ENCODE peak calls at places on chromosomes 1 and 21, in six cellular contexts. One of them, this sample, is unnamed.

GRCh38 chr1:242162179-242162578 is 163.3 kb upstream of the MAP1LC3C start:
- DNase-seq in GM12878: no peak
- DNase-seq in Peyer's patch: no peak
- DNase-seq in uterus: no peak
- DNase-seq in adrenal gland: no peak
- DNase-seq in heart left ventricle: no peak
- DNase-seq in this sample: no peak

GRCh38 chr1:247331526-247332214 is at the start of gene ZNF496:
- DNase-seq in heart left ventricle: peak; percentile 87
- DNase-seq in adrenal gland: peak; percentile 78
- DNase-seq in GM12878: no peak
- DNase-seq in Peyer's patch: peak; percentile 65
- DNase-seq in uterus: peak; percentile 89
- DNase-seq in this sample: peak; percentile 71

GRCh38 chr1:180188103-180188506 is 33.4 kb downstream of the QSOX1 start:
- DNase-seq in adrenal gland: peak; percentile 71
- DNase-seq in GM12878: no peak
- DNase-seq in Peyer's patch: no peak
- DNase-seq in uterus: peak; percentile 34
- DNase-seq in heart left ventricle: peak; percentile 34
- DNase-seq in this sample: no peak

GRCh38 chr1:29786791-29787732 is 550.7 kb downstream of the PTPRU start:
- DNase-seq in uterus: no peak
- DNase-seq in adrenal gland: no peak
- DNase-seq in GM12878: no peak
- DNase-seq in heart left ventricle: no peak
- DNase-seq in Peyer's patch: no peak
- DNase-seq in this sample: peak; percentile 4

GRCh38 chr1:97870574-97870973 is 50.3 kb downstream of the DPYD start:
- DNase-seq in heart left ventricle: no peak
- DNase-seq in adrenal gland: no peak
- DNase-seq in Peyer's patch: no peak
- DNase-seq in GM12878: no peak
- DNase-seq in uterus: no peak
- DNase-seq in this sample: no peak

GRCh38 chr1:47534417-47534816 is 96.6 kb downstream of the FOXD2 start:
- DNase-seq in heart left ventricle: no peak
- DNase-seq in Peyer's patch: no peak
- DNase-seq in adrenal gland: peak; percentile 73
- DNase-seq in GM12878: no peak
- DNase-seq in uterus: no peak
- DNase-seq in this sample: no peak

GRCh38 chr1:233587958-233588799 is 25.7 kb upstream of the KCNK1 start:
- DNase-seq in GM12878: no peak
- DNase-seq in uterus: no peak
- DNase-seq in Peyer's patch: no peak
- DNase-seq in adrenal gland: no peak
- DNase-seq in heart left ventricle: no peak
- DNase-seq in this sample: no peak

GRCh38 chr21:28426545-28426944 is 566.1 kb downstream of the LTN1 start:
- DNase-seq in Peyer's patch: no peak
- DNase-seq in heart left ventricle: no peak
- DNase-seq in adrenal gland: no peak
- DNase-seq in uterus: no peak
- DNase-seq in GM12878: no peak
- DNase-seq in this sample: no peak

GRCh38 chr21:31945576-31945975 is 72.8 kb downstream of the HUNK start:
- DNase-seq in adrenal gland: no peak
- DNase-seq in uterus: no peak
- DNase-seq in Peyer's patch: no peak
- DNase-seq in GM12878: no peak
- DNase-seq in heart left ventricle: no peak
- DNase-seq in this sample: no peak

GRCh38 chr1:228370941-228371740 is 35.5 kb downstream of the TRIM11 start:
- DNase-seq in heart left ventricle: peak; percentile 72
- DNase-seq in uterus: no peak
- DNase-seq in adrenal gland: peak; percentile 66
- DNase-seq in Peyer's patch: no peak
- DNase-seq in GM12878: no peak
- DNase-seq in this sample: no peak

GRCh38 chr1:228371741-228372182 is 34.9 kb downstream of the TRIM11 start:
- DNase-seq in adrenal gland: no peak
- DNase-seq in uterus: no peak
- DNase-seq in GM12878: no peak
- DNase-seq in Peyer's patch: no peak
- DNase-seq in heart left ventricle: no peak
- DNase-seq in this sample: no peak

GRCh38 chr1:228369608-228370438 is 36.8 kb downstream of the TRIM11 start:
- DNase-seq in uterus: no peak
- DNase-seq in adrenal gland: peak; percentile 24
- DNase-seq in GM12878: no peak
- DNase-seq in heart left ventricle: peak; percentile 29
- DNase-seq in Peyer's patch: no peak
- DNase-seq in this sample: no peak

GRCh38 chr1:228368801-228369607 is 37.6 kb downstream of the TRIM11 start:
- DNase-seq in heart left ventricle: peak; percentile 87
- DNase-seq in Peyer's patch: no peak
- DNase-seq in GM12878: no peak
- DNase-seq in uterus: no peak
- DNase-seq in adrenal gland: peak; percentile 89
- DNase-seq in this sample: peak; percentile 34

GRCh38 chr1:228370439-228370940 is 36.1 kb downstream of the TRIM11 start:
- DNase-seq in uterus: no peak
- DNase-seq in heart left ventricle: peak; percentile 18
- DNase-seq in GM12878: no peak
- DNase-seq in adrenal gland: peak; percentile 4
- DNase-seq in Peyer's patch: no peak
- DNase-seq in this sample: no peak
- TF ChIP-seq POLR2A in uterus: no peak
- TF ChIP-seq POLR2A in heart left ventricle: no peak
- TF ChIP-seq POLR2A in GM12878: no peak
- TF ChIP-seq POLR2A in adrenal gland: no peak
- TF ChIP-seq POLR2A in Peyer's patch: no peak
- TF ChIP-seq POLR2A in this sample: no peak

GRCh38 chr1:89855413-89856123 is 34.7 kb downstream of the LRRC8D start:
- DNase-seq in adrenal gland: no peak
- DNase-seq in Peyer's patch: no peak
- DNase-seq in heart left ventricle: no peak
- DNase-seq in GM12878: peak; percentile 61
- DNase-seq in uterus: no peak
- DNase-seq in this sample: no peak

GRCh38 chr1:89850844-89851410 is 30.1 kb downstream of the LRRC8D start:
- DNase-seq in uterus: no peak
- DNase-seq in heart left ventricle: no peak
- DNase-seq in adrenal gland: no peak
- DNase-seq in Peyer's patch: no peak
- DNase-seq in GM12878: no peak
- DNase-seq in this sample: no peak

DNA sequence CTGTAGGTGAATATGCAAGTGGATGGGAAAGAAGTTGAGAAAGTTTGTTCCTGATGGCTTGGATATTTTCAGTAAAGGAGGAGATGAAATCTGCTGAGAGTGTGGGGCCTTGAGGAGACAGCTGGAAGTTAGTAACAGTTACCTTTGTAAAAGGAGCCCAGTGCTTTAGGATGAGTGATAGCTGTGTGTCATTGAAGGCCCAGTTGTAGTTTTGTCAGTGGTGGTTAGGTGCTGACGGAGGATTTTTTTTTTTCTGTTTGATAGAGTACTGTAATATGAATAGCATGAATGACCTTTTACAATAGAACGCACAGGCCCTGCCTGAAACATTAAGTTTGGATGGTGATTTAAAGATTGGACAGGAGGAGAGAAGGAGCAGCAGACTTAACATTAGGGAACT is 33.3 kb downstream of the LRRC8D start:
- DNase-seq in GM12878: no peak
- DNase-seq in heart left ventricle: no peak
- DNase-seq in uterus: no peak
- DNase-seq in Peyer's patch: no peak
- DNase-seq in adrenal gland: no peak
- DNase-seq in this sample: no peak
- H3K4me3 ChIP-seq in GM12878: no peak overlapping the region
- H3K4me3 ChIP-seq in heart left ventricle: no peak overlapping the region
- H3K4me3 ChIP-seq in uterus: no peak overlapping the region
- H3K4me3 ChIP-seq in Peyer's patch: no peak overlapping the region
- H3K4me3 ChIP-seq in adrenal gland: no peak overlapping the region
- H3K4me3 ChIP-seq in this sample: no peak overlapping the region

DNA sequence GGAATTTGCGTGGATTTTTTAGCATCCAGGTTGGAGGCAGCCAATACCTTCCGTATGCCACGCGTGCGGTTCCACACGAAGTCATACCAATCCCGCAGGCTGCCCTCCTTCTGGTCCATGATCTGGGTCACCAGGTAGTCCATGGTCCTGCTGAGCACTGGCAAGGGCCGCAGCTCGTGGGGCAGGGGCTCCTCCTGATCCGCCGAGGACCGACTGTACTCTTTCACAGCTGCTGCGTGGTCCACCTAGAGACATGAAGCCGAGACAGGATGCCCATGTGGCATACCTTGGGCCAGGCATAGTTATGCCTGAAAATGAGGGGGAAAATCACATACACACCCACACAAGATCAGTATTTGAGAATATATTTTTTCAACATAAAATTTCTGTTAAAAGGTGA is 12.1 kb downstream of the MCM3AP start:
- DNase-seq in heart left ventricle: no peak
- DNase-seq in GM12878: no peak
- DNase-seq in adrenal gland: no peak
- DNase-seq in Peyer's patch: no peak
- DNase-seq in uterus: no peak
- DNase-seq in this sample: no peak
- H3K36me3 ChIP-seq in heart left ventricle: peaks cover 100% of the 10 kb centered on the region
- H3K36me3 ChIP-seq in GM12878: peaks cover 22% of the 10 kb centered on the region
- H3K36me3 ChIP-seq in adrenal gland: peaks cover 99% of the 10 kb centered on the region
- H3K36me3 ChIP-seq in Peyer's patch: no peaks in the 10 kb centered on the region
- H3K36me3 ChIP-seq in uterus: no peaks in the 10 kb centered on the region
- H3K36me3 ChIP-seq in this sample: peaks cover 34% of the 10 kb centered on the region

DNA sequence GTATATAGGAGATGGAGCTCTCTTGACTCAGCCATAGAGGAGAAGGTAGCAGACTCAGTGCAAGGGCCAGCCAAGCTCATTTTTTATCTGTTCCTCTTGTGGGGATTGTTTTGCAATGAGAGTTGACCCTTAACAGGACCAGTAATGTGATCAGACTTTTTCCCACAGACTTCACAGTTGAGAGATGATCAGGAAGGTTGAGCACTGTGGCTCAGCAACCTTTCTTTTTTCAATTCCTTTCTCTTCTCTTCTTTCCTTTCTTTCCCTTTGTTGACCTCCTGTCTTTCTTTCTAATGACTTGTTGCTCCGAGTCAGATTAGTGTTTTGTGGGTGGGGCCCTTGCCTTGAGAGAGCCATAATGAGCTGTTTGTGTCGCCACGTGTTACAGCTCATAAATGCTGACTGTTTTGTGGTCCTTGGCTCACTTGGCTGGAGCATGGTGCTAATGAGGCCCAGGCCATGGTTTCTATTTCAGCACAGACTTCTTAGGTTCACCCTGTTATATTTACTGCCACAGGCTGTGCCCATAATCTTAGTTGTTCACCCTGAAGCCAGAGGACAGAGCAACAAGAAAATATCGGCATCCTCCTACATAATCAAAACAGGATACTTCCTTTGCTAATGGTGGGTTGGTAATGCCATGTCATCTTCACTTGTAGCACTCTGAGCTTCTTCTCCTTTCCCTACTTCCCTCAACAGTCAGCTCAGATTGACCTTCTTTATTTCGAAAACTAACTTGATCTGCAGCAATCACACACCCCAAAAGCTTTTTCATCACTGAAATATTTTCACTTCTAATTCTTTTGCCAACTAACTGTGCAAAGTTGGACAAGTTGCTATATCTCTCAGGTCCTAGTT is 13.9 kb downstream of the ADAM30 start:
- DNase-seq in adrenal gland: no peak
- DNase-seq in GM12878: no peak
- DNase-seq in uterus: no peak
- DNase-seq in Peyer's patch: no peak
- DNase-seq in heart left ventricle: no peak
- DNase-seq in this sample: no peak
- TF ChIP-seq POLR2A in adrenal gland: no peak
- TF ChIP-seq POLR2A in GM12878: no peak
- TF ChIP-seq POLR2A in uterus: no peak
- TF ChIP-seq POLR2A in Peyer's patch: no peak
- TF ChIP-seq POLR2A in heart left ventricle: no peak
- TF ChIP-seq POLR2A in this sample: no peak

GRCh38 chr1:9242338-9242969 is 7.9 kb downstream of the H6PD start:
- DNase-seq in adrenal gland: peak; percentile 96
- DNase-seq in GM12878: no peak
- DNase-seq in heart left ventricle: peak; percentile 78
- DNase-seq in uterus: peak; percentile 75
- DNase-seq in Peyer's patch: no peak
- DNase-seq in this sample: peak; percentile 65
- H3K4me3 ChIP-seq in adrenal gland: no peak overlapping the region
- H3K4me3 ChIP-seq in GM12878: no peak overlapping the region
- H3K4me3 ChIP-seq in heart left ventricle: peak overlapping the region; percentile 43
- H3K4me3 ChIP-seq in uterus: peak overlapping the region; percentile 2
- H3K4me3 ChIP-seq in Peyer's patch: no peak overlapping the region
- H3K4me3 ChIP-seq in this sample: peak overlapping the region; percentile 22

GRCh38 chr1:156595016-156595415 is 3.4 kb downstream of the NAXE start:
- DNase-seq in Peyer's patch: no peak
- DNase-seq in GM12878: no peak
- DNase-seq in heart left ventricle: no peak
- DNase-seq in adrenal gland: no peak
- DNase-seq in uterus: no peak
- DNase-seq in this sample: no peak
- H3K36me3 ChIP-seq in Peyer's patch: no peaks in the 10 kb centered on the region
- H3K36me3 ChIP-seq in GM12878: peaks cover 27% of the 10 kb centered on the region
- H3K36me3 ChIP-seq in heart left ventricle: peaks cover 50% of the 10 kb centered on the region
- H3K36me3 ChIP-seq in adrenal gland: peaks cover 42% of the 10 kb centered on the region
- H3K36me3 ChIP-seq in uterus: no peaks in the 10 kb centered on the region
- H3K36me3 ChIP-seq in this sample: no peaks in the 10 kb centered on the region

GRCh38 chr1:2183937-2184334 is 10.6 kb downstream of the FAAP20 start:
- DNase-seq in heart left ventricle: no peak
- DNase-seq in adrenal gland: no peak
- DNase-seq in uterus: no peak
- DNase-seq in GM12878: no peak
- DNase-seq in Peyer's patch: no peak
- DNase-seq in this sample: no peak
- TF ChIP-seq POLR2A in heart left ventricle: no peak
- TF ChIP-seq POLR2A in adrenal gland: no peak
- TF ChIP-seq POLR2A in uterus: no peak
- TF ChIP-seq POLR2A in GM12878: no peak
- TF ChIP-seq POLR2A in Peyer's patch: no peak
- TF ChIP-seq POLR2A in this sample: no peak

DNA sequence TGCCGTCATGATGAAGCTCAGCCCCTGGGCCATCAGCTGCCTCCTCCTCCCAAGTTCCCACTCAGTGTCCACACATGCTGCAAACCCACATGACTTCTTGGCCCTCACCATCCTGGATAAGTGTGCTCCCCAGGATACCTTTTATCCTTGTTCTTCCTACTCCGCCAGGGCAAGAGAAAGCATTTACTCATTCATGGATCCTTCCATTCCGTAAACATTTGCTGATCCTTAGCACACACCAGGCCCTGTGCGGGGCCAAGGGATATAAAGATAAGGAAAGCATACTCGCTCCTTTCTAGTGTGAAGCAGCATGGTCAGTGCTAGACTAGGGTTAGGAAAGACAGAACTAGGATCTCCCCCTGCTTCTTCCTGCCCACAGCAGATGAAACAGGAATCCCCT is 122.1 kb upstream of the HMGB4 start:
- DNase-seq in uterus: no peak
- DNase-seq in adrenal gland: no peak
- DNase-seq in heart left ventricle: no peak
- DNase-seq in Peyer's patch: no peak
- DNase-seq in GM12878: no peak
- DNase-seq in this sample: no peak
- H3K4me3 ChIP-seq in uterus: no peak overlapping the region
- H3K4me3 ChIP-seq in adrenal gland: no peak overlapping the region
- H3K4me3 ChIP-seq in heart left ventricle: no peak overlapping the region
- H3K4me3 ChIP-seq in Peyer's patch: no peak overlapping the region
- H3K4me3 ChIP-seq in GM12878: no peak overlapping the region
- H3K4me3 ChIP-seq in this sample: no peak overlapping the region

GRCh38 chr1:225849905-225850304 is 32.3 kb downstream of the TMEM63A start:
- DNase-seq in adrenal gland: no peak
- DNase-seq in uterus: peak; percentile 64
- DNase-seq in Peyer's patch: peak; percentile 74
- DNase-seq in GM12878: no peak
- DNase-seq in heart left ventricle: peak; percentile 61
- DNase-seq in this sample: no peak
- H3K36me3 ChIP-seq in adrenal gland: peaks cover 40% of the 10 kb centered on the region
- H3K36me3 ChIP-seq in uterus: no peaks in the 10 kb centered on the region
- H3K36me3 ChIP-seq in Peyer's patch: no peaks in the 10 kb centered on the region
- H3K36me3 ChIP-seq in GM12878: peaks cover 2% of the 10 kb centered on the region
- H3K36me3 ChIP-seq in heart left ventricle: peaks cover 69% of the 10 kb centered on the region
- H3K36me3 ChIP-seq in this sample: no peaks in the 10 kb centered on the region